ENCODE peak calls at places on chromosome 11, in seven cellular contexts. P is iPS DF 6.9; K is cardiac septum; M is effector CD4-positive, alpha-beta T cell; T is lung microvascular endothelial cell; E is T-helper 9 cell; V is naive B cell. N is an unnamed sample.

GRCh38 chr11:45830596-45830995 is 16.7 kb upstream of the CRY2 start:
- DNase-seq in M (no peak), T (no peak), P (no peak), V (no peak), E (no peak), K (no peak), N (no peak)

GRCh38 chr11:68117896-68118470 is 3.2 kb downstream of the CHKA start:
- DNase-seq in P (no peak), T (no peak), V (no peak), M (no peak), K (no peak), E (no peak), N (no peak)

GRCh38 chr11:133306019-133306418 is 226.3 kb downstream of the OPCML start:
- DNase-seq in E (no peak), M (no peak), V (no peak), P (no peak), K (no peak), T (no peak), N (no peak)

GRCh38 chr11:118264568-118265470 is 722 bp upstream of the MPZL2 start:
- DNase-seq in K (no peak), T (no peak), V (no peak), P (no peak), M (no peak), E (no peak), N (no peak)

GRCh38 chr11:40401132-40401853 is 1058.2 kb downstream of the LRRC4C start:
- DNase-seq in T (no peak), P (no peak), E (no peak), V (no peak), M (no peak), K (no peak), N (no peak)

GRCh38 chr11:75013051-75013450 is 24.3 kb downstream of the NEU3 start:
- DNase-seq in E (no peak), T (no peak), P (no peak), V (no peak), K (no peak), M (no peak), N (no peak)

GRCh38 chr11:1869427-1870325 is 16.8 kb downstream of the LSP1 start:
- DNase-seq in M (no peak), P (no peak), T (no peak), K (no peak), E (no peak), V (no peak), N (no peak)

GRCh38 chr11:81005595-81005994 is 1564.8 kb upstream of the TENM4 start:
- DNase-seq in V (no peak), K (no peak), P (no peak), E (no peak), T (no peak), M (no peak), N (no peak)

GRCh38 chr11:1739576-1739975 is 10.8 kb downstream of the IFITM10 start:
- DNase-seq in K (no peak), P (no peak), V (no peak), M (no peak), E (no peak), T (peak; percentile 10), N (no peak)

GRCh38 chr11:7690648-7691047 is 15.6 kb downstream of the OVCH2 start:
- DNase-seq in E (no peak), M (no peak), P (no peak), V (no peak), T (peak; percentile 29), K (no peak), N (no peak)

GRCh38 chr11:31649567-31649966 is 140.0 kb downstream of the ELP4 start:
- DNase-seq in M (no peak), T (no peak), V (no peak), K (no peak), E (no peak), P (no peak), N (no peak)

GRCh38 chr11:129709801-129710398 is 105.7 kb upstream of the TMEM45B start:
- DNase-seq in M (no peak), V (no peak), E (no peak), P (no peak), K (peak; percentile 63), T (no peak), N (no peak)

N was measured in T-helper 17 cell.